ENCODE peak calls at places on chromosome X, in six cellular contexts. One of them, this sample, is unnamed.

GRCh38 chrX:147749308-147749707 is 162.4 kb upstream of the FMR1 start:
- DNase-seq in thyroid gland: no peak
- DNase-seq in hepatocyte: no peak
- DNase-seq in tibial artery: no peak
- DNase-seq in K562: no peak
- DNase-seq in right atrium auricular region: no peak
- DNase-seq in this sample: no peak

GRCh38 chrX:65883556-65883955 is 156.3 kb downstream of the VSIG4 start:
- DNase-seq in thyroid gland: no peak
- DNase-seq in hepatocyte: no peak
- DNase-seq in tibial artery: no peak
- DNase-seq in K562: no peak
- DNase-seq in right atrium auricular region: no peak
- DNase-seq in this sample: no peak

GRCh38 chrX:54045563-54046228 is 1.4 kb upstream of the PHF8 start:
- DNase-seq in thyroid gland: peak; percentile 49
- DNase-seq in hepatocyte: no peak
- DNase-seq in tibial artery: no peak
- DNase-seq in K562: no peak
- DNase-seq in right atrium auricular region: no peak
- DNase-seq in this sample: no peak

GRCh38 chrX:136202889-136203288 is 48.3 kb downstream of the MAP7D3 start:
- DNase-seq in thyroid gland: no peak
- DNase-seq in hepatocyte: no peak
- DNase-seq in tibial artery: no peak
- DNase-seq in K562: no peak
- DNase-seq in right atrium auricular region: no peak
- DNase-seq in this sample: no peak

GRCh38 chrX:132909643-132910042 is 48.8 kb downstream of the HS6ST2 start:
- DNase-seq in thyroid gland: no peak
- DNase-seq in hepatocyte: no peak
- DNase-seq in tibial artery: no peak
- DNase-seq in K562: no peak
- DNase-seq in right atrium auricular region: no peak
- DNase-seq in this sample: peak; percentile 62

GRCh38 chrX:153502131-153502530 is 7.4 kb downstream of the BGN start:
- DNase-seq in thyroid gland: no peak
- DNase-seq in hepatocyte: no peak
- DNase-seq in tibial artery: no peak
- DNase-seq in K562: no peak
- DNase-seq in right atrium auricular region: no peak
- DNase-seq in this sample: no peak

GRCh38 chrX:50812995-50813842 is 775 bp downstream of the SHROOM4 start:
- DNase-seq in thyroid gland: peak; percentile 40
- DNase-seq in hepatocyte: peak; percentile 52
- DNase-seq in tibial artery: peak; percentile 22
- DNase-seq in K562: no peak
- DNase-seq in right atrium auricular region: peak; percentile 58
- DNase-seq in this sample: no peak

GRCh38 chrX:151852294-151852693 is 60.4 kb upstream of the MAGEA4 start:
- DNase-seq in thyroid gland: no peak
- DNase-seq in hepatocyte: no peak
- DNase-seq in tibial artery: no peak
- DNase-seq in K562: no peak
- DNase-seq in right atrium auricular region: no peak
- DNase-seq in this sample: no peak

GRCh38 chrX:79336869-79337815 is 30.0 kb downstream of the ITM2A start:
- DNase-seq in thyroid gland: peak; percentile 22
- DNase-seq in hepatocyte: no peak
- DNase-seq in tibial artery: no peak
- DNase-seq in K562: no peak
- DNase-seq in right atrium auricular region: no peak
- DNase-seq in this sample: no peak

GRCh38 chrX:108437789-108438623 is at the start of gene COL4A6:
- DNase-seq in thyroid gland: peak; percentile 28
- DNase-seq in hepatocyte: peak; percentile 47
- DNase-seq in tibial artery: no peak
- DNase-seq in K562: peak; percentile 11
- DNase-seq in right atrium auricular region: no peak
- DNase-seq in this sample: peak; percentile 44

GRCh38 chrX:48934581-48935331 is 15.9 kb upstream of the PIM2 start:
- DNase-seq in thyroid gland: no peak
- DNase-seq in hepatocyte: no peak
- DNase-seq in tibial artery: no peak
- DNase-seq in K562: no peak
- DNase-seq in right atrium auricular region: no peak
- DNase-seq in this sample: no peak

GRCh38 chrX:73401591-73402266 is 45.1 kb upstream of the CDX4 start:
- DNase-seq in thyroid gland: no peak
- DNase-seq in hepatocyte: peak; percentile 32
- DNase-seq in tibial artery: no peak
- DNase-seq in K562: no peak
- DNase-seq in right atrium auricular region: no peak
- DNase-seq in this sample: no peak

GRCh38 chrX:152821145-152821765 is 9.3 kb downstream of the CETN2 start:
- DNase-seq in thyroid gland: peak; percentile 50
- DNase-seq in hepatocyte: peak; percentile 58
- DNase-seq in tibial artery: no peak
- DNase-seq in K562: peak; percentile 51
- DNase-seq in right atrium auricular region: no peak
- DNase-seq in this sample: peak; percentile 18

GRCh38 chrX:129877401-129877800 is 28.6 kb upstream of the UTP14A start:
- DNase-seq in thyroid gland: no peak
- DNase-seq in hepatocyte: no peak
- DNase-seq in tibial artery: no peak
- DNase-seq in K562: no peak
- DNase-seq in right atrium auricular region: no peak
- DNase-seq in this sample: no peak

GRCh38 chrX:2577844-2578444 is 77.2 kb upstream of the DHRSX start:
- DNase-seq in thyroid gland: no peak
- DNase-seq in hepatocyte: no peak
- DNase-seq in tibial artery: no peak
- DNase-seq in K562: no peak
- DNase-seq in right atrium auricular region: no peak
- DNase-seq in this sample: no peak
- TF ChIP-seq CTCF in thyroid gland: no peak
- TF ChIP-seq CTCF in hepatocyte: no peak
- TF ChIP-seq CTCF in tibial artery: no peak
- TF ChIP-seq CTCF in K562: no peak
- TF ChIP-seq CTCF in right atrium auricular region: no peak
- TF ChIP-seq CTCF in this sample: no peak

GRCh38 chrX:154734101-154734781 is 16.6 kb downstream of the GAB3 start:
- DNase-seq in thyroid gland: peak; percentile 60
- DNase-seq in hepatocyte: no peak
- DNase-seq in tibial artery: peak; percentile 46
- DNase-seq in K562: no peak
- DNase-seq in right atrium auricular region: no peak
- DNase-seq in this sample: no peak
- H3K4me1 ChIP-seq in thyroid gland: peaks cover 43% of the 10 kb centered on the region
- H3K4me1 ChIP-seq in hepatocyte: peaks cover 8% of the 10 kb centered on the region
- H3K4me1 ChIP-seq in tibial artery: no peaks in the 10 kb centered on the region
- H3K4me1 ChIP-seq in K562: peaks cover 53% of the 10 kb centered on the region
- H3K4me1 ChIP-seq in right atrium auricular region: peaks cover 88% of the 10 kb centered on the region
- H3K4me1 ChIP-seq in this sample: peaks cover 8% of the 10 kb centered on the region

GRCh38 chrX:18406531-18407266 is 18.7 kb upstream of the CDKL5 start:
- DNase-seq in thyroid gland: no peak
- DNase-seq in hepatocyte: no peak
- DNase-seq in tibial artery: no peak
- DNase-seq in K562: no peak
- DNase-seq in right atrium auricular region: no peak
- DNase-seq in this sample: no peak

GRCh38 chrX:18415386-18415785 is 10.0 kb upstream of the CDKL5 start:
- DNase-seq in thyroid gland: no peak
- DNase-seq in hepatocyte: no peak
- DNase-seq in tibial artery: no peak
- DNase-seq in K562: no peak
- DNase-seq in right atrium auricular region: no peak
- DNase-seq in this sample: peak; percentile 24

GRCh38 chrX:18410038-18410437 is 15.4 kb upstream of the CDKL5 start:
- DNase-seq in thyroid gland: peak; percentile 17
- DNase-seq in hepatocyte: peak; percentile 54
- DNase-seq in tibial artery: no peak
- DNase-seq in K562: no peak
- DNase-seq in right atrium auricular region: no peak
- DNase-seq in this sample: peak; percentile 31
- TF ChIP-seq CTCF in thyroid gland: no peak
- TF ChIP-seq CTCF in hepatocyte: peak; percentile 54
- TF ChIP-seq CTCF in tibial artery: peak; percentile 20
- TF ChIP-seq CTCF in K562: no peak
- TF ChIP-seq CTCF in right atrium auricular region: no peak
- TF ChIP-seq CTCF in this sample: peak; percentile 64

DNA sequence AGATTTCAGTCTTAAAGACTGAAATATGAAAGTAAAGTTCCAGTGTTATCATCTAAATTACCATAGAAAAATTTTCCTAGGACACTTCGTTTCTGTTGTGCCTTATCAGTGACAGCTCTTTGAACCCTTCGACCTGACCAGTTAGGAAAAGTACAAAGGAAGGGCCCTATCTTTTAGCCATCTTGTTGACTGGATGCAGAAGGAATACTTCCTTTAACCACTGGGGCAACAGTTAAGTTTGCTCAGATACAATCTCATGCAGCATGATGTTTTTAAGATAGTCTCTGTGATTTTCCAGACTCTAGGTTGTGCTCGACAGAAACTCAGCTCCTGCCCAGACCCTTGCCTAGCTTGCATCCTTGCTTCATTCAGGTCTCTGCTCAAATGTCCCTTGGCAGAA is 210.5 kb upstream of the RPS6KA3 start:
- DNase-seq in thyroid gland: no peak
- DNase-seq in hepatocyte: no peak
- DNase-seq in tibial artery: no peak
- DNase-seq in K562: no peak
- DNase-seq in right atrium auricular region: no peak
- DNase-seq in this sample: no peak
- H3K4me1 ChIP-seq in thyroid gland: no peaks in the 10 kb centered on the region
- H3K4me1 ChIP-seq in hepatocyte: peaks cover 9% of the 10 kb centered on the region
- H3K4me1 ChIP-seq in tibial artery: no peaks in the 10 kb centered on the region
- H3K4me1 ChIP-seq in K562: no peaks in the 10 kb centered on the region
- H3K4me1 ChIP-seq in right atrium auricular region: no peaks in the 10 kb centered on the region
- H3K4me1 ChIP-seq in this sample: no peaks in the 10 kb centered on the region

This sample was measured in foreskin keratinocyte.